ENCODE peak calls at places on chromosomes 4 and X, in ten cellular contexts. L is K562; Q is T-helper 1 cell; X is activated CD8-positive, alpha-beta memory T cell treated with anti-CD3 and anti-CD28 coated beads for 24 hours; E is anterior cingulate cortex; G is ascending aorta; N is Right ventricle myocardium superior; F is RPMI8226; K is SW480; V is heart left ventricle. R is an unnamed sample.

GRCh38 chrX:13934731-13935130 is 95.0 kb downstream of the GEMIN8 start:
- DNase-seq in L (no peak), Q (no peak), X (no peak), E (no peak), G (no peak), N (no peak), F (no peak), K (no peak), V (no peak), R (no peak)

GRCh38 chrX:5051831-5052491 is 1176.7 kb downstream of the NLGN4X start:
- DNase-seq in L (no peak), Q (no peak), X (no peak), E (no peak), G (peak), N (peak), F (no peak), K (peak), V (peak), R (peak)

GRCh38 chrX:6021316-6022091 is 207.2 kb downstream of the NLGN4X start:
- DNase-seq in L (no peak), Q (no peak), X (peak), E (no peak), G (no peak), N (no peak), F (peak), K (peak), V (no peak), R (no peak)

GRCh38 chrX:52363247-52363883 is 5.5 kb upstream of the XAGE2 start:
- DNase-seq in L (peak), Q (no peak), X (no peak), E (no peak), G (no peak), N (no peak), F (no peak), K (peak), V (no peak), R (peak)

GRCh38 chr4:137608085-137608484 is 75.8 kb upstream of the PCDH18 start:
- DNase-seq in L (no peak), Q (no peak), X (no peak), E (no peak), G (no peak), N (no peak), F (no peak), K (no peak), V (no peak), R (no peak)

GRCh38 chr4:183285886-183286285 is 34.2 kb downstream of the CLDN22 start:
- DNase-seq in L (no peak), Q (no peak), X (no peak), E (no peak), G (no peak), N (no peak), F (no peak), K (no peak), V (no peak), R (no peak)

GRCh38 chr4:52966172-52966571 is 104.1 kb downstream of the RASL11B start:
- DNase-seq in L (no peak), Q (no peak), X (no peak), E (no peak), G (no peak), N (no peak), F (no peak), K (no peak), V (no peak), R (no peak)

GRCh38 chr4:37922323-37922722 is 31.4 kb downstream of the TBC1D1 start:
- DNase-seq in L (no peak), Q (no peak), X (no peak), E (no peak), G (no peak), N (no peak), F (no peak), K (no peak), V (no peak), R (no peak)

GRCh38 chr4:163109967-163110366 is 56.7 kb downstream of the NAF1 start:
- DNase-seq in L (no peak), Q (no peak), X (no peak), E (no peak), G (no peak), N (no peak), F (no peak), K (no peak), V (no peak), R (no peak)

GRCh38 chr4:22739933-22740332 is 47.2 kb downstream of the GBA3 start:
- DNase-seq in L (no peak), Q (no peak), X (no peak), E (no peak), G (no peak), N (no peak), F (no peak), K (no peak), V (no peak), R (no peak)

GRCh38 chr4:149218672-149219071 is 597.0 kb downstream of the IQCM start:
- DNase-seq in L (no peak), Q (no peak), X (no peak), E (no peak), G (no peak), N (no peak), F (no peak), K (no peak), V (no peak), R (no peak)

GRCh38 chrX:72121381-72121780 is 10.3 kb downstream of the RTL5 start:
- DNase-seq in L (no peak), Q (no peak), X (no peak), E (peak), G (no peak), N (peak), F (peak), K (peak), V (peak), R (peak)

GRCh38 chrX:15674514-15674898 is 9.9 kb upstream of the CLTRN start:
- DNase-seq in L (peak), Q (peak), X (no peak), E (peak), G (peak), N (peak), F (peak), K (peak), V (peak), R (no peak)

GRCh38 chr4:53098681-53099121 is 236.6 kb downstream of the RASL11B start:
- DNase-seq in L (no peak), Q (no peak), X (no peak), E (no peak), G (no peak), N (no peak), F (no peak), K (no peak), V (no peak), R (no peak)

GRCh38 chr4:141636771-141637460 is 533 bp downstream of the IL15 start:
- DNase-seq in L (no peak), Q (no peak), X (no peak), E (no peak), G (no peak), N (peak), F (peak), K (peak), V (peak), R (no peak)

GRCh38 chr4:4914965-4915845 is 55.7 kb downstream of the MSX1 start:
- DNase-seq in L (no peak), Q (no peak), X (no peak), E (no peak), G (no peak), N (no peak), F (no peak), K (no peak), V (no peak), R (no peak)

GRCh38 chr4:152935138-152935537 is 985 bp upstream of the FHDC1 start:
- DNase-seq in L (peak), Q (no peak), X (no peak), E (no peak), G (no peak), N (no peak), F (peak), K (peak), V (no peak), R (no peak)

GRCh38 chrX:108025954-108026616 is 18.8 kb upstream of the VSIG1 start:
- DNase-seq in L (no peak), Q (no peak), X (no peak), E (no peak), G (no peak), N (no peak), F (no peak), K (no peak), V (no peak), R (no peak)

GRCh38 chrX:140132937-140133336 is 167.6 kb upstream of the CXorf66 start:
- DNase-seq in L (no peak), Q (no peak), X (no peak), E (no peak), G (no peak), N (no peak), F (no peak), K (no peak), V (no peak), R (no peak)

GRCh38 chr4:70954032-70954431 is 39.4 kb upstream of the DCK start:
- DNase-seq in L (no peak), Q (no peak), X (no peak), E (no peak), G (no peak), N (no peak), F (no peak), K (no peak), V (no peak), R (no peak)

GRCh38 chr4:3486556-3487270 is 23.6 kb downstream of the DOK7 start:
- DNase-seq in L (no peak), Q (no peak), X (no peak), E (no peak), G (no peak), N (no peak), F (peak), K (no peak), V (no peak), R (no peak)

GRCh38 chr4:2930821-2931764 is 32.1 kb downstream of the NOP14 start:
- DNase-seq in L (no peak), Q (no peak), X (no peak), E (peak), G (no peak), N (peak), F (no peak), K (no peak), V (no peak), R (no peak)

GRCh38 chrX:110055616-110056015 is 52.7 kb downstream of the TMEM164 start:
- DNase-seq in L (no peak), Q (no peak), X (no peak), E (no peak), G (no peak), N (no peak), F (no peak), K (no peak), V (no peak), R (no peak)

GRCh38 chrX:36867143-36867542 is 141.0 kb upstream of the FAM47C start:
- DNase-seq in L (peak), Q (no peak), X (no peak), E (no peak), G (no peak), N (no peak), F (peak), K (peak), V (no peak), R (no peak)

GRCh38 chrX:78886550-78886949 is 58.6 kb upstream of the P2RY10 start:
- DNase-seq in L (no peak), Q (no peak), X (no peak), E (no peak), G (no peak), N (no peak), F (peak), K (peak), V (no peak), R (peak)

GRCh38 chr4:108730579-108730978 is 32.3 kb downstream of the ETNPPL start:
- DNase-seq in L (no peak), Q (no peak), X (no peak), E (no peak), G (no peak), N (no peak), F (no peak), K (no peak), V (no peak), R (no peak)

GRCh38 chr4:80172203-80172602 is 25.1 kb upstream of the PRDM8 start:
- DNase-seq in L (no peak), Q (no peak), X (no peak), E (no peak), G (no peak), N (no peak), F (no peak), K (no peak), V (no peak), R (no peak)

GRCh38 chr4:56768301-56768700 is 53.2 kb downstream of the SPINK2 start:
- DNase-seq in L (no peak), Q (no peak), X (no peak), E (no peak), G (no peak), N (no peak), F (no peak), K (no peak), V (no peak), R (no peak)

GRCh38 chr4:121789960-121790829 is 10.9 kb upstream of the EXOSC9 start:
- DNase-seq in L (peak), Q (no peak), X (no peak), E (no peak), G (no peak), N (no peak), F (no peak), K (no peak), V (no peak), R (no peak)

GRCh38 chr4:22962186-22962786 is 269.5 kb downstream of the GBA3 start:
- DNase-seq in L (peak), Q (no peak), X (no peak), E (no peak), G (no peak), N (no peak), F (peak), K (peak), V (no peak), R (no peak)

GRCh38 chr4:42050850-42051249 is 60.5 kb downstream of the SLC30A9 start:
- DNase-seq in L (no peak), Q (no peak), X (no peak), E (no peak), G (no peak), N (no peak), F (no peak), K (no peak), V (no peak), R (no peak)

GRCh38 chrX:30309139-30309571 is at the start of gene NR0B1:
- DNase-seq in L (no peak), Q (no peak), X (no peak), E (no peak), G (no peak), N (peak), F (no peak), K (no peak), V (peak), R (no peak)

GRCh38 chrX:629230-630006 is 1.2 kb upstream of the SHOX start:
- DNase-seq in L (no peak), Q (no peak), X (no peak), E (no peak), G (no peak), N (no peak), F (no peak), K (no peak), V (no peak), R (no peak)

GRCh38 chr4:6767725-6768538 is 14.6 kb upstream of the KIAA0232 start:
- DNase-seq in L (peak), Q (no peak), X (no peak), E (no peak), G (no peak), N (no peak), F (no peak), K (peak), V (no peak), R (no peak)

GRCh38 chr4:163165217-163166017 is 1.3 kb downstream of the NAF1 start:
- DNase-seq in L (no peak), Q (no peak), X (no peak), E (no peak), G (no peak), N (no peak), F (peak), K (peak), V (no peak), R (no peak)